ENCODE peak calls at places on chromosomes 4 and X, in six cellular contexts. M, X, W, O, E and U are unnamed samples.

GRCh38 chr4:123114084-123114914 is 191.9 kb upstream of the NUDT6 start:
- DNase-seq in M (peak; percentile 42), E (no peak), W (no peak), O (no peak), X (no peak), U (peak; percentile 44)

GRCh38 chr4:8000721-8001491 is 61.2 kb upstream of the AFAP1 start:
- DNase-seq in M (no peak), E (no peak), X (no peak), O (no peak), W (no peak), U (no peak)

GRCh38 chrX:9149831-9150230 is 115.9 kb upstream of the FAM9B start:
- DNase-seq in O (peak; percentile 20), W (no peak), E (no peak), M (no peak), X (no peak), U (no peak)

GRCh38 chr4:30870513-30870912 is 150.3 kb downstream of the PCDH7 start:
- DNase-seq in E (no peak), M (no peak), O (no peak), X (no peak), W (no peak), U (no peak)

GRCh38 chr4:52617467-52618017 is 41.6 kb downstream of the USP46 start:
- DNase-seq in W (no peak), O (no peak), E (no peak), M (no peak), X (no peak), U (no peak)

GRCh38 chr4:109943745-109944144 is 31.1 kb downstream of the EGF start:
- DNase-seq in E (no peak), O (no peak), W (no peak), M (no peak), X (no peak), U (no peak)

GRCh38 chr4:6265546-6265945 is 4.1 kb upstream of the WFS1 start:
- DNase-seq in E (no peak), W (no peak), O (no peak), X (no peak), M (no peak), U (no peak)

GRCh38 chrX:29136904-29137303 is 549.7 kb downstream of the IL1RAPL1 start:
- DNase-seq in M (no peak), O (no peak), E (no peak), X (no peak), W (no peak), U (no peak)

GRCh38 chr4:102213031-102213430 is 132.3 kb downstream of the SLC39A8 start:
- DNase-seq in O (no peak), M (no peak), W (no peak), E (no peak), X (no peak), U (no peak)

GRCh38 chr4:140756292-140757219 is at the start of gene TBC1D9:
- DNase-seq in W (peak; percentile 92), X (peak; percentile 82), E (peak; percentile 75), O (peak; percentile 61), M (peak; percentile 90), U (peak; percentile 93)

GRCh38 chr4:2250003-2250763 is 8.3 kb upstream of the HAUS3 start:
- DNase-seq in W (peak; percentile 37), E (no peak), M (peak; percentile 59), X (no peak), O (no peak), U (peak; percentile 45)

GRCh38 chr4:182142146-182143085 is 100.8 kb upstream of the TENM3 start:
- DNase-seq in O (no peak), W (no peak), M (peak; percentile 73), X (peak; percentile 44), E (peak; percentile 71), U (no peak)

GRCh38 chr4:7595883-7596535 is 161.3 kb upstream of the PSAPL1 start:
- DNase-seq in E (no peak), M (no peak), O (peak; percentile 58), W (no peak), X (peak; percentile 56), U (no peak)

GRCh38 chrX:116824785-116825184 is 362.0 kb upstream of the CT83 start:
- DNase-seq in W (no peak), E (no peak), M (no peak), O (no peak), X (no peak), U (no peak)

GRCh38 chr4:103720661-103721060 is 876 bp upstream of the TACR3 start:
- DNase-seq in M (no peak), W (no peak), O (no peak), E (no peak), X (no peak), U (no peak)

GRCh38 chrX:68415289-68415688 is 18.0 kb downstream of the OPHN1 start:
- DNase-seq in M (no peak), E (no peak), W (no peak), O (peak; percentile 51), X (no peak), U (peak; percentile 50)

GRCh38 chr4:123667496-123667895 is 270.9 kb downstream of the SPRY1 start:
- DNase-seq in W (no peak), O (peak; percentile 90), E (no peak), X (no peak), M (no peak), U (no peak)

GRCh38 chr4:99710681-99711345 is 53.2 kb upstream of the C4orf54 start:
- DNase-seq in W (no peak), M (no peak), E (no peak), X (no peak), O (peak; percentile 87), U (no peak)

GRCh38 chr4:145868637-145869409 is 69.8 kb downstream of the ZNF827 start:
- DNase-seq in M (no peak), O (peak; percentile 46), E (no peak), X (peak; percentile 16), W (no peak), U (no peak)

GRCh38 chrX:40157228-40158035 is 59.7 kb upstream of the BCOR start:
- DNase-seq in W (no peak), E (no peak), O (no peak), X (no peak), M (no peak), U (no peak)

GRCh38 chr4:10619220-10619619 is 65.3 kb downstream of the CLNK start:
- DNase-seq in X (no peak), M (no peak), W (no peak), O (peak; percentile 39), E (peak; percentile 43), U (no peak)

GRCh38 chr4:188002346-188002745 is 6.8 kb downstream of the ZFP42 start:
- DNase-seq in M (no peak), O (peak; percentile 48), X (no peak), W (no peak), E (no peak), U (no peak)
- H3K27ac ChIP-seq in M (no peak overlapping the region), O (peak overlapping the region; percentile 26), X (no peak overlapping the region), W (no peak overlapping the region), E (no peak overlapping the region), U (no peak overlapping the region)

GRCh38 chr4:144696376-144696775 is 50.4 kb downstream of the HHIP start:
- DNase-seq in O (no peak), M (no peak), W (no peak), E (no peak), X (no peak), U (no peak)
- H3K27ac ChIP-seq in O (no peak overlapping the region), M (no peak overlapping the region), W (no peak overlapping the region), E (no peak overlapping the region), X (no peak overlapping the region), U (no peak overlapping the region)

DNA sequence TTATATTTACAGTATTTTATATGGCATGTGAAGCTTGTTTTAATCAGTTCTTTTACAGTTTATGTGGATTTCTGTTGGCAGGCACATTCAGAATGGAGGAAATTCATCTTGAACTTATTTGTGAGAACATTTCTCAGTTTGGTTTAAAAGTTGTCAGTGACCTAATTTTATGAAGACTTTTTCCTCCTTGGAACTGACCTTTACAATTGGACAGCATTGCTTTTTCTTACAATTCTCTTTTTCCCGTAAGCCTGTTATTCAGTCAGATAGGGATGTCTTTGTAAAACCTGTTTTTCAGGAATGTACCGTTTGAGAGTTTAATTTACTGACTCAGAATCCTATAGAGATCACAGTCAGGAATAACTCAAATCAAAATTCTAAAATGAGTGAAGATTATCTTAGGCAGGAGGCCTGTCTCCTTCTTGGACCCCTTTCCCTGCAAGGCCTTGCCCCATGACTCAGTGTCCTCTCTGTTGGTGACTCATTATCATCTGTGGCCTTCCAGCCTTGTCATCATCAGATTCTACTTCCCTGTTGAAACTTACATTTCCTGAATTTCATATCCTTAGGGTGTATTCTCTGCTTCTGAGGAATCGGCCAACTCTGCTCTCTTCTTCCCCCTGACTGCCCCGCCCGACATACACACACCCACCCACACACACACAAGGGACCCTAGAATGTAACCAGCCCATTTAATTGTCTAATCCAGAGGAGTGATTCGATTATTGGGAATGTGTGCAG is 99.7 kb downstream of the ARHGAP10 start:
- DNase-seq in E (peak; percentile 74), O (peak; percentile 89), W (no peak), M (no peak), X (no peak), U (no peak)
- H3K27ac ChIP-seq in E (peak overlapping the region; percentile 65), O (peak overlapping the region; percentile 93), W (peak overlapping the region; percentile 69), M (peak overlapping the region; percentile 92), X (no peak overlapping the region), U (peak overlapping the region; percentile 91)

DNA sequence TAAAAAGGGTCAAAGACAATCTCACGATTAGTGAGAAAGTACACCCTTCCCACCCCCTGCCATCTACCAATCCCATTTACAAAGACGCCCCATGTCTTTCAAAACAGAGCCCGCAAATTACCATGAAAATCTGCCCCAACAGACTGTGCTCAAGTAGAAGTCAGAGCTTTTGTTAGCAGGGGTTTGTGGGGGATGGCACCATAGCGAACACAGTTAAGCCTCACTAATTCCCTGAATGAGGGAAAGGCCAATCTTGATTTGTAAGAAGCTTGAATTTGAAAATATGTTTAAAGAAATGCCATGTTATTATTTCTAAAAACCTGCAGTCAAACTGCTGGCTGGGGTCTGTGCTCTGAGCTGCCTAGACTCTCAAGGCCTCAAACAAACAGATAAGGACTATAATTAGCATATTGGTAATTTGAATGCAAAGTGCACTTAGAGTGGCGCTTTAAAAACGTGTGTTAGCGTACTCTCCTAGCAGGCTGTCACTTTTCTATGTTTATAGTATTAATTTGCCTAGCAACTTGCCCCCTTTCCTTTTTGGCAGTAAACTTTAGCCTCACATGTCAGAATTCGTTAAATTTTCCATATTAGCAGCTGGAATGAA is 9.4 kb upstream of the PAK3 start:
- DNase-seq in M (no peak), E (no peak), X (peak; percentile 52), O (no peak), W (no peak), U (no peak)
- H3K27ac ChIP-seq in M (no peak overlapping the region), E (no peak overlapping the region), X (peak overlapping the region; percentile 50), O (no peak overlapping the region), W (no peak overlapping the region), U (no peak overlapping the region)